ENCODE peak calls at places on chromosomes 3 and 15, in ten cellular contexts. Z is endothelial cell; T is T-helper 9 cell; L is NCI-H774; W is neural crest cell; R is nucleus accumbens; A is activated CD4-positive, alpha-beta T cell treated with anti-CD3 and anti-CD28 coated beads, Interleukin-2, amount 50 U/mL, for 1 hour; H is mucosa of descending colon; Q is K562; P is HuH-7. Y is an unnamed sample.

GRCh38 chr15:80568876-80569605 is 126.1 kb upstream of the ABHD17C start:
- DNase-seq in Z (no peak), T (no peak), L (no peak), W (no peak), R (no peak), A (no peak), H (no peak), Q (no peak), P (no peak), Y (no peak)

GRCh38 chr3:8652323-8652987 is 7.9 kb upstream of the SSUH2 start:
- DNase-seq in Z (no peak), T (no peak), L (no peak), W (no peak), R (no peak), A (no peak), H (no peak), Q (no peak), P (no peak), Y (no peak)

GRCh38 chr3:57029924-57030323 is 30.5 kb upstream of the SPATA12 start:
- DNase-seq in Z (no peak), T (no peak), L (no peak), W (no peak), R (no peak), A (no peak), H (no peak), Q (no peak), P (no peak), Y (no peak)

GRCh38 chr3:127676456-127676855 is 3.7 kb downstream of the ABTB1 start:
- DNase-seq in Z (no peak), T (no peak), L (no peak), W (no peak), R (no peak), A (no peak), H (peak), Q (no peak), P (no peak), Y (no peak)

GRCh38 chr15:101010781-101011180 is 91.6 kb downstream of the LRRK1 start:
- DNase-seq in Z (no peak), T (no peak), L (no peak), W (no peak), R (no peak), A (no peak), H (no peak), Q (no peak), P (no peak), Y (no peak)

GRCh38 chr3:195240939-195241338 is 30.0 kb downstream of the XXYLT1 start:
- DNase-seq in Z (no peak), T (no peak), L (no peak), W (no peak), R (no peak), A (no peak), H (peak), Q (no peak), P (no peak), Y (no peak)

GRCh38 chr3:117439812-117440211 is 730.2 kb downstream of the TUSC7 start:
- DNase-seq in Z (peak), T (no peak), L (peak), W (no peak), R (no peak), A (no peak), H (no peak), Q (no peak), P (no peak), Y (no peak)

GRCh38 chr3:151918253-151919029 is 45.0 kb downstream of the SUCNR1 start:
- DNase-seq in Z (no peak), T (no peak), L (peak), W (no peak), R (no peak), A (no peak), H (no peak), Q (no peak), P (peak), Y (peak)

GRCh38 chr3:10041034-10041433 is 14.8 kb downstream of the FANCD2 start:
- DNase-seq in Z (no peak), T (no peak), L (no peak), W (no peak), R (no peak), A (no peak), H (no peak), Q (no peak), P (no peak), Y (no peak)

Y was measured in NCI-H2107.